ENCODE peak calls at places on chromosomes 4 and X, in seven cellular contexts. One of them, this sample, is unnamed.

GRCh38 chr4:171639540-171639939 is 173.7 kb upstream of the GALNTL6 start:
- DNase-seq in GM23248: no peak
- DNase-seq in NAMALWA: no peak
- DNase-seq in HCT116: no peak
- DNase-seq in Kasumi-1: no peak
- DNase-seq in AG04449: no peak
- DNase-seq in A549: no peak
- DNase-seq in this sample: no peak

GRCh38 chrX:71870337-71871098 is 40.1 kb upstream of the NHSL2 start:
- DNase-seq in GM23248: peak
- DNase-seq in NAMALWA: peak
- DNase-seq in HCT116: peak
- DNase-seq in Kasumi-1: no peak
- DNase-seq in AG04449: no peak
- DNase-seq in A549: peak
- DNase-seq in this sample: no peak

GRCh38 chrX:106959897-106960296 is 39.7 kb downstream of the CLDN2 start:
- DNase-seq in GM23248: peak
- DNase-seq in NAMALWA: peak
- DNase-seq in HCT116: no peak
- DNase-seq in Kasumi-1: peak
- DNase-seq in AG04449: no peak
- DNase-seq in A549: peak
- DNase-seq in this sample: no peak

GRCh38 chr4:74953647-74954046 is 20.7 kb downstream of the PARM1 start:
- DNase-seq in GM23248: no peak
- DNase-seq in NAMALWA: no peak
- DNase-seq in HCT116: no peak
- DNase-seq in Kasumi-1: no peak
- DNase-seq in AG04449: no peak
- DNase-seq in A549: no peak
- DNase-seq in this sample: no peak

GRCh38 chr4:72935462-72935861 is 134.1 kb downstream of the COX18 start:
- DNase-seq in GM23248: no peak
- DNase-seq in NAMALWA: no peak
- DNase-seq in HCT116: no peak
- DNase-seq in Kasumi-1: no peak
- DNase-seq in AG04449: no peak
- DNase-seq in A549: no peak
- DNase-seq in this sample: no peak

GRCh38 chr4:158159054-158159717 is 13.6 kb downstream of the GASK1B start:
- DNase-seq in GM23248: peak
- DNase-seq in NAMALWA: no peak
- DNase-seq in HCT116: no peak
- DNase-seq in Kasumi-1: no peak
- DNase-seq in AG04449: peak
- DNase-seq in A549: no peak
- DNase-seq in this sample: no peak

GRCh38 chr4:6884341-6884870 is 25.2 kb upstream of the TBC1D14 start:
- DNase-seq in GM23248: no peak
- DNase-seq in NAMALWA: no peak
- DNase-seq in HCT116: no peak
- DNase-seq in Kasumi-1: no peak
- DNase-seq in AG04449: no peak
- DNase-seq in A549: no peak
- DNase-seq in this sample: no peak

GRCh38 chrX:34918856-34919255 is 23.7 kb upstream of the FAM47B start:
- DNase-seq in GM23248: peak
- DNase-seq in NAMALWA: peak
- DNase-seq in HCT116: no peak
- DNase-seq in Kasumi-1: peak
- DNase-seq in AG04449: no peak
- DNase-seq in A549: peak
- DNase-seq in this sample: peak

GRCh38 chr4:143337600-143338287 is 1.1 kb downstream of the GAB1 start:
- DNase-seq in GM23248: peak
- DNase-seq in NAMALWA: peak
- DNase-seq in HCT116: no peak
- DNase-seq in Kasumi-1: peak
- DNase-seq in AG04449: no peak
- DNase-seq in A549: no peak
- DNase-seq in this sample: no peak

GRCh38 chrX:153588782-153589446 is 10.0 kb downstream of the CCNQ start:
- DNase-seq in GM23248: no peak
- DNase-seq in NAMALWA: no peak
- DNase-seq in HCT116: no peak
- DNase-seq in Kasumi-1: no peak
- DNase-seq in AG04449: no peak
- DNase-seq in A549: no peak
- DNase-seq in this sample: no peak

GRCh38 chrX:20252392-20253231 is 14.1 kb downstream of the RPS6KA3 start:
- DNase-seq in GM23248: peak
- DNase-seq in NAMALWA: peak
- DNase-seq in HCT116: peak
- DNase-seq in Kasumi-1: peak
- DNase-seq in AG04449: no peak
- DNase-seq in A549: peak
- DNase-seq in this sample: no peak

GRCh38 chr4:3729188-3729884 is 36.8 kb upstream of the ADRA2C start:
- DNase-seq in GM23248: peak
- DNase-seq in NAMALWA: peak
- DNase-seq in HCT116: no peak
- DNase-seq in Kasumi-1: no peak
- DNase-seq in AG04449: peak
- DNase-seq in A549: no peak
- DNase-seq in this sample: no peak

GRCh38 chrX:51641421-51642021 is 22.8 kb upstream of the CENPVL3 start:
- DNase-seq in GM23248: peak
- DNase-seq in NAMALWA: peak
- DNase-seq in HCT116: peak
- DNase-seq in Kasumi-1: peak
- DNase-seq in AG04449: peak
- DNase-seq in A549: peak
- DNase-seq in this sample: peak

This sample was measured in AG04450.